ENCODE peak calls at places on chromosomes 16 and 17, in four cellular contexts. A is HCT116, V is sigmoid colon, N is breast epithelium. O is an unnamed sample. For H3K9me3, the result is how much of the 10 kb centered on the place peaks cover.

GRCh38 chr17:72976971-72977767 is 115.3 kb downstream of the SLC39A11 start:
- DNase-seq in A (peak), V (peak), N (peak), O (no peak)

GRCh38 chr16:50627419-50627818 is 53.7 kb downstream of the SNX20 start:
- DNase-seq in A (no peak), V (peak), N (no peak), O (peak)

GRCh38 chr17:19021622-19022083 is 17.1 kb upstream of the FAM83G start:
- DNase-seq in A (no peak), V (no peak), N (no peak), O (no peak)

GRCh38 chr16:67936876-67937605 is 391 bp upstream of the PSMB10 start:
- DNase-seq in A (no peak), V (no peak), N (peak), O (no peak)

GRCh38 chr17:77884967-77885641 is 73.4 kb upstream of the TNRC6C start:
- DNase-seq in A (no peak), V (no peak), N (no peak), O (no peak)

GRCh38 chr17:76816590-76817135 is 51.5 kb upstream of the MGAT5B start:
- DNase-seq in A (peak), V (no peak), N (no peak), O (no peak)

GRCh38 chr16:72715267-72715666 is 332.7 kb downstream of the ZFHX3 start:
- DNase-seq in A (no peak), V (no peak), N (no peak), O (no peak)

GRCh38 chr17:7929158-7930029 is at the start of gene KCNAB3:
- DNase-seq in A (no peak), V (peak), N (peak), O (no peak)

GRCh38 chr16:35506898-35507194 is 2047.4 kb downstream of the TP53TG3F start:
- DNase-seq in A (no peak), V (no peak), N (no peak), O (no peak)

GRCh38 chr16:35510701-35511100 is 2051.3 kb downstream of the TP53TG3F start:
- DNase-seq in A (no peak), V (no peak), N (no peak), O (no peak)

DNA sequence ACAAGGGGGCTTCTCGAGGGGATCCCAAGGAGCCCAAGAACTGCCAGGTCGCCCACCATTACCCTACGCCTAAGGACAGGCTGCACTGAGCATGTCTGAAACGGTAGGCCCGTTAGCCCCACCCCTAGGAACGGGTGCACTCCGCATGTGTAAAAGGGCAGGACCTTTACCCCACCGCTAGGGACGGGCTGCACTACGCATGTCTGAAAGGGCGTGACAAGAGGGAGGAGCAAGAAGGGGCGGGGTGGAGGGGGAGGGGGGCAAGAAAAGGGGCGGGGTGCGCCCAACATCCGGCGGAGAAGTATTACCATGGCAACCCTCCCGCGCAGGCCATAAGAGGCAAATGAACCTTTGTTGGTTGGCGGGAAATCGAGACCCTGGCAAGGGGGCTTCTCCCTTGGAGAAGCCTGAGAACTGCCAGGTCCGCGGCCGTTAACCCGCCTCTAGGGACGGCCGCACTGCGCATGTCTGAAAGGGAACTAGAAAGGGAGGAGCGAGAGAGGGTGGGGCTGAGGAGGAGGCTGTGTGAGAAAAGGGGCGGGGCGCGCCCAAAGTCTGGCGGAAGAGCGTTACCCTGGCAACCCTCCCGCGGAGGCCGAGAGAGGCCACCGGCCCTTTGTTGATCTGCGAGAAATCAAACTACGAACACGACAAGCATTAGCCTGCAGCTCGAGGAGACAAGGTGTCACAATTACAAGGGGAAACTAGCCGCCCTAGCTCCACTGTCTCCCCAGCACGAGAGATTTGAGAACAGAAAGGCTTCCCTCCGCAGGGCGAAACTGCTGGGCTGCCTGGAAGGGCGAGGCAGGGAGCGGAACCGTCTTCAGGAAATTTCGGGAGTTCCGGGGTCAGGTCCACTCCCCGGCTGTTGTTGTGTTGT is 2046.8 kb downstream of the TP53TG3F start:
- DNase-seq in A (no peak), V (no peak), N (no peak), O (no peak)
- H3K9me3 ChIP-seq in A (under half), V (under half), N (under half), O (under half)

GRCh38 chr16:80015566-80015965 is 415.0 kb upstream of the MAF start:
- DNase-seq in A (no peak), V (no peak), N (no peak), O (no peak)
- TF ChIP-seq POLR2AphosphoS5 in A (no peak), V (no peak), N (no peak), O (no peak)

DNA sequence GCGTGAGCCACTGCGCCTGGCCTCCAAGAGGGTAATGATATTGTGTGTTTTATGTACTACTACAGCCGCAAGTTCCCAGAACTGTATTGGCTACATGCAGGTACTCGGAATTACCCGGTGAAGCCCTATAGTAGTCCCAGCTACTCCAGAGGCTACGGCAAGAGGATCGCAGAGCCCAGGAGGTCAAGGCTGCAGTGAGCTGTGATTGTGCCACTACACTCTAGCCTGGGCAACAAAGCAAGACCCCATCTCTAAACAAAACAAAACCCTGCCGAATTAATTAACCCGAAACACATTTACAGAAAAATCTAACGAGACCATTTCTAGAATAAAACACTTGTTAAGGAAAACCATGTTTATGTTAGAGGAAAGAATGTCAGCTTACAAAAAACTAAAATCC is 2.2 kb upstream of the USP22 start:
- DNase-seq in A (no peak), V (no peak), N (no peak), O (no peak)
- H3K27ac ChIP-seq in A (no peak), V (no peak), N (no peak), O (no peak)

DNA sequence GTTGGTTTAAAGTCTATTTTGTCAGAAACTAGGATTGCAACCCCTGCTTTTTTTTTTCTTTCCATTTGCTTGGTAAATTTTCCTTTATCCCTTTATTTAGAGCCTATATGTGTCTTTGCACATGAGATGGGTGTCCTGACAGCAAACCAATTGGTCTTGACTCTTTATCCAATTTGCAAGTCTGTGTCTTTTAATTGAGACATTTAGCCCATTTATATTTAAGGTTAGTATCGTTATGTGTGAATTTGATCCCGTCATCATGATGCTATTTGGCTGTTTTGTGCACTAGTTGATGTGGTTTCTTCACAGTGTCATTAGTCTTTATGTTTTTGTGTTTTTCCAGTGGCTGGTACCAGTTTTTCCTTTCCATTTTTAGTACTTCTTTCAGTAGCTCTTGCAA is 127.7 kb upstream of the ZNF267 start:
- DNase-seq in A (no peak), V (no peak), N (no peak), O (no peak)
- H3K9me3 ChIP-seq in A (under half), V (half or more), N (half or more), O (under half)

DNA sequence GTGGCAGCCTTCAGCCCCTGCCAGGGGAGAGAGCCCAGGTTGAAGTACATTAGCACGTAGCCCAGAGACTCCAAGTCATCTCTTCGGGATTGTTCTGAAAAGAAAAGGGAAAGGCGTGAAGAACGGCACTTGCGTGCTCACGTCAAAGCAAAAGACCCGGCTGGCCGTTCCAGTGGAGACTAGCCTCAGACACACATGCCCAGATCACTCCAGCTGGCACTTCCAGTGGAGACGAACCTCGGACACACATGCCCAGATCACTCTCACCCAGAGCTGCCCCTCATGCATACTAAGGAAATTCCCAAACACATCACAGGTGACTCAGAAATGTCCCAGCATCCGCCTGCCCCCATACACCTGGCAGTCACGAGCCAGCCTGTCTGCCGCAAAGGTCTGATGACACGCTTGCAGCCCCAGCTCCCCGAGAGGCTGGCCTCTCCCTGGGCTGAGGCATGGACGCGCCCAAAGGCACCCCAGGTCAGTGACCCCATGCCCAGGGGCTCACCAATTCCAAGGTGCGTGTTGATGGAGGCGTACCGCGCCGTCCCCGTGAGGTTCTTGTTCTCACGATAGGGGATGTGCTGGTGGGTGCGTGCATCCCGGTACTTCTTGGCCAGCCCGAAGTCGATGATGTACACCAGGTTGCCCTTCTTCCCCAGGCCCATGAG is 20.9 kb downstream of the CSNK1D start:
- DNase-seq in A (no peak), V (no peak), N (no peak), O (no peak)
- TF ChIP-seq POLR2AphosphoS5 in A (no peak), V (no peak), N (no peak), O (no peak)

DNA sequence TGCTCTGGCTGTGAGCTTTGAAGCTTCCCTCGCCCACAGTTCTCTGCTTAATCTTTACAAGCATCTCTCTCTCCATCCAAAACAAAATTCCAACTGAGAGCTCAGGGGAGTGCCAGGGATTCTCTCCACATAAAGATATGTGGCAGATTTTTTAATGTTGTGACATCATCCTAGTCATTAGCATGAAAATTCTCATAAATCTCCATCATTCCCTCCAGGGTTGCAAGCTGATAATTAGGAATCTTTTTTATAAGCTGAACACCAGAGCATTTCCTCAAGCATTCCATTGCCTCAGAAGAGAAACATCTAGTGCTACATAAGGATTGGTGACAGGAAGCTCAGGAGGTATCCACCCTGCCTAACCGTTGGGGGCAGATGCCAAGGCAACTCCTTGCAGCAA is 82.4 kb upstream of the DNAH9 start:
- DNase-seq in A (no peak), V (no peak), N (no peak), O (no peak)
- H3K27ac ChIP-seq in A (no peak), V (no peak), N (no peak), O (no peak)

DNA sequence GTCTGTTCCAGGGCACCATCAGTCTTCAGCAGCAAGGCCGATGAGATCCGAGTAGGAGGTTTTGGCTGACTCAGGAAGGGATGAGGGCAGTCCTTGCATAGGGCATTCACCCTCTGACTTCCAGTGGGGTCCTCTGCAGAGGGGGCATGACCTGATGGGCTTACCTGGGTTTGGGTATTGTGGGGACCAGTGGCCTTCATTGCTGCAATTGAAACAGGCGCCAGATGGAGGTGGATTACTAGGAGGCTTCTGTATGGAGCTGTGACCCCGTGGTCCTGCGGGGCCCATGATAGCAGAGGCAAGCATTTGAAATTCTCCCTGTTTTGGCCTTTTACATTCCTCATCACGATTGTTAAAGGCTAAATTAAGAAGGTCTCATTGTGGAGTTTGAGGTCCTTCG is 2448.7 kb downstream of the TP53TG3F start:
- DNase-seq in A (no peak), V (no peak), N (no peak), O (peak)
- H3K9me3 ChIP-seq in A (under half), V (under half), N (under half), O (under half)